ENCODE peak calls at places on chromosomes 5 and 9, in four cellular contexts. U, R, Y and Q are unnamed samples.

GRCh38 chr5:16454686-16455085 is 10.9 kb downstream of the ZNF622 start:
- DNase-seq in Y (no peak), R (no peak), U (no peak), Q (no peak)

GRCh38 chr9:126298319-126298801 is 28.3 kb upstream of the MVB12B start:
- DNase-seq in R (no peak), Y (no peak), U (no peak), Q (no peak)

GRCh38 chr5:125848746-125849145 is 574.5 kb upstream of the GRAMD2B start:
- DNase-seq in U (no peak), R (no peak), Y (no peak), Q (no peak)

GRCh38 chr9:84255701-84256100 is 84.9 kb downstream of the SLC28A3 start:
- DNase-seq in R (no peak), U (no peak), Y (no peak), Q (no peak)

GRCh38 chr5:142981886-142982820 is 212.0 kb downstream of the ARHGAP26 start:
- DNase-seq in R (peak), U (peak), Y (no peak), Q (peak)

GRCh38 chr9:113901196-113901818 is 25.2 kb downstream of the ZNF618 start:
- DNase-seq in Y (no peak), U (no peak), R (no peak), Q (no peak)

GRCh38 chr5:140725799-140726471 is 25.7 kb downstream of the ZMAT2 start:
- DNase-seq in Y (peak), U (peak), R (peak), Q (peak)

GRCh38 chr9:91560301-91560700 is 136.7 kb upstream of the NFIL3 start:
- DNase-seq in R (peak), Y (no peak), U (no peak), Q (peak)

GRCh38 chr9:129131300-129132145 is 20.3 kb downstream of the PTPA start:
- DNase-seq in U (no peak), Y (no peak), R (peak), Q (peak)

GRCh38 chr5:68884144-68884754 is 209.6 kb upstream of the SLC30A5 start:
- DNase-seq in U (no peak), Y (no peak), R (no peak), Q (no peak)

GRCh38 chr5:141875022-141875740 is 3.0 kb downstream of the PCDH1 start:
- DNase-seq in R (no peak), U (no peak), Y (no peak), Q (no peak)

GRCh38 chr5:107523019-107523680 is 147.6 kb downstream of the EFNA5 start:
- DNase-seq in R (no peak), U (no peak), Y (no peak), Q (no peak)

GRCh38 chr9:23011669-23012068 is 565.0 kb downstream of the DMRTA1 start:
- DNase-seq in U (no peak), Y (no peak), R (no peak), Q (peak)

GRCh38 chr9:23015557-23015956 is 568.9 kb downstream of the DMRTA1 start:
- DNase-seq in R (no peak), Y (no peak), U (no peak), Q (no peak)
- TF ChIP-seq CTCF in R (no peak), Y (no peak), U (no peak), Q (no peak)

DNA sequence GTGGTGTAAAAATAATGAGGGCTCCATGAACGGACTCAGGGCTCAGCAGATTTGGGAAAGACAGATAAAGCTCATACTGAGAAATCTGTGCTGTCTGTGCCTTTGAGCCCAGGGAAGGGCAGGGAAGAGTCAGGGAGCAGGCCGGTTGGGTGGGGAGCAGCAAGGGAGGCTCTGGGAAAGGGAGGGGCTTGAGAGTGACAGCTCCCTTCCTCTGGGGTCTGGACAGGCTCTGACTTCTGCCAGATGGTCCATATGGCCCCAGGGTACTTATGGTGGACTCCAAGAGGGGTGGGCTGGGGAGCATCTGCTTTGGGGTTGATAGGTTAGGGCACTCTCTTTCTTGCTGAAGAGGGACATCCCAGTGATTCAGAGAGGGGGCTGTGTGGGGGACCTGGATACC is 2.1 kb downstream of the NPR2 start:
- DNase-seq in U (no peak), R (no peak), Y (no peak), Q (no peak)
- H3K4me3 ChIP-seq in U (peak), R (peak), Y (no peak), Q (peak)

GRCh38 chr5:87340716-87341115 is 72.0 kb downstream of the CCNH start:
- DNase-seq in U (no peak), R (no peak), Y (no peak), Q (no peak)
- TF ChIP-seq CTCF in U (no peak), R (no peak), Y (no peak), Q (no peak)

GRCh38 chr9:109448223-109448622 is 49.9 kb downstream of the PTPN3 start:
- DNase-seq in Y (no peak), U (peak), R (peak), Q (peak)
- H3K4me3 ChIP-seq in Y (no peak), U (no peak), R (no peak), Q (no peak)

DNA sequence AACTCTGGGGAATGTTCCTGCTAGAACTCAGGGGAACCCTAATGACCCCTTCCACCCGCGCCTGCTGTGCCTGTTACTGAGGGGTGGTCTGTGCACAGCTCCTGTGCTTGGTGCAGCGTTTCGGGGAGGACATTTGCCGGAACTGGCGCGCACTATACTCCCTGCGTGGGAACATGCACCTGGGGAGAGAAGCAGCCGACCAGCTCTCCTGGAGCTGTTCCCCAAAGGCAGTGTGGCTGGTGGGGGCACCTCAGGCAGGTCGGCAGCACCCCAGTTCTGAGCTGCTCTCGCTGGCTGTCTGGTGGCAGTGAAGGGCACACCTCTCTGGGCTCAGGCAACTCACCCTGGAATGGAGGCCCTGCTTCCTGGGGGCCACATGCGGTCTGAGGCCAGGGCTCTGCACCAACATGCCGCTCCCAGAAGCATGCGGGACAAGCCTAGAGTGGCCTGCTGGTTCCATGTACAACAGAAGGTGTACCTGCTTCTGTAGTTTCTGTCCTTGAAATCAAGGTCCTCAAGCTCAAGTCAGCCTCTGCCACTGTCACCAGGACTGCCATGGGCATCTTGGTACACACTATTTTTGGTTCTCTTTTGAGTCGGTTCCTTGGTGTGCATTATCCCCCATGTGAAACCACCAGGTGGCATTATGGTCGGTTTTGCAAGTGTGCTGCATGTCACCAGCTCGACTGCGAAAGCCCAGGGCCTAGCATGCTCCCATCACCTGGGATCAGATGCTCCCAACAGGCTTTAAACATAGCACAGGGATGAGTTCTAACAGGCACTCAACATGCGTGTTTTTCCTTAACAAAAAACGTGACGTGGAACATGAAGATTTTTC is 7.8 kb upstream of the MRNIP start:
- DNase-seq in U (no peak), R (no peak), Y (no peak), Q (no peak)
- TF ChIP-seq CTCF in U (no peak), R (no peak), Y (no peak), Q (no peak)

DNA sequence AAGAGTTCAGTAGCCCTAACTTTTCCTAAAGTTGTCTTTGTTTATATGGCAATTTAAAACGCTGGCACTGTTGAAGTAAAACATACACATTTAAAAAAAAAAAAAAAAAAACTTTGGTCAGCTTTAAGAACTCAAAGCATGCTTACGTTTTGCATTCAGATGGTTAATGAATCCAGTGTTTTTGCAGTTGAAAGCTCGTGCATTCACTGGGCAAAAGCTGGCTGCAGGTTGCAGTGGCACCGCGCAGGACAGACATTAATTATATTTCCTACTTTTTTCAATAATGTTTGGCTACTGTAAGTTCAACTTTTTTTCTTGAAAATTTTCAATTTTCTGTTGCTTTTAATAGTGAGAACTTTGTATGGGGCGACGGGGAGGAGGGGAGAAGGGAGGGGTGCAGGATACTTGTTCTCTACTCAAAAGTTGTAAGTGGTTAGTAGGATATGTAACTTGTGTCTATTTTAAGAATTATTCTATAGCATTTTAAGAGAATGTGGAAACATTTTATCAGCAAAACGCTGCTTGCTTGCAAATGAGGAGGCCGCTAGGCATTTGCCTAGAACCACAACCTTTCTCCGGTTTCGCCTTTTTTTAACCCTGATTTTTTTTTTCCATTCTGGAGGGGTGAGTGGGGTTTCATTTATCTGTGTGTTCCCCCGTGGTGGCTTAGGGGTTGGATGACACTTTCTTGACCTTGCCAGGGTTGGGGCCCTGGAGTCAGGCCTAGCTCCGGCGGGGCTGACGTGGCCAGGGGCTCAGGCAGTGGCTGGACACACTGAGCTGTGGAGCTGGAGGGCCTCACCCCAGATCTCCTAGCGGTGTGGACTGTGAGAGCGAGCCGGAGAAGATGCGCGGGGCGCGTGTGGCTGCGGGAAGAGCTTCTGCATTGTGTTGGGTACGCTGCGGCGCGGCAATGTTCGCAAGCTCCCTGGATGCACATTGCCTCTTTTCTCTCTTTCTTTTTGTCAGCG is 4.2 kb downstream of the NR2F1 start:
- DNase-seq in U (no peak), Y (no peak), R (no peak), Q (peak)
- H3K4me3 ChIP-seq in U (peak), Y (peak), R (peak), Q (peak)

GRCh38 chr5:156815988-156816599 is 34.0 kb upstream of the PPP1R2B start:
- DNase-seq in R (peak), U (no peak), Y (no peak), Q (no peak)
- TF ChIP-seq CTCF in R (peak), U (peak), Y (peak), Q (peak)

DNA sequence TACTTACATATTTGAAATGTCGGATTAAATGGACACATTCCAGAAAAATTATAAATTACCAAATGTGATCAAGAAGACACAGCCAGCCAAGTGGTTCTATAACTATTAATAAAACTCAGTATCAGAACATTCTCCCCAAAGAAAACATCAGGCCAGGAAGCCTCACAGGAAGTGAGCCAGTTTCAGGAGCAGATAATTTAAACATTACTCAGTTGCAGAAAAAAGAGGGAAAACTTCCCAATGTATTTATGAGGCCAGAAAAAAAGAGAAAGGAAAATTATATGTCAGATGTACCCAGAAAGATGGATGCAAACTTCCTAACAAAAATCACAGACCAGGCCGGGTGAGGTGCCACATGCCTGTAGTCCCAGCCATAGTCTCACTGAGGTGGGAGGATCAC is 37.0 kb upstream of the NRARP start:
- DNase-seq in Y (no peak), R (peak), U (no peak), Q (no peak)
- H3K4me3 ChIP-seq in Y (no peak), R (no peak), U (no peak), Q (no peak)